ENCODE peak calls at places on chromosomes 4 and X, in ten cellular contexts. B is right lobe of liver; G is CD8-positive, alpha-beta memory T cell; N is IMR-90; J is uterus; P is mammary epithelial cell; A is H9; Q is neuronal stem cell; L is transverse colon; D is sigmoid colon. Z is an unnamed sample.

GRCh38 chr4:147312376-147313046 is 168.4 kb upstream of the EDNRA start:
- DNase-seq in B (no peak), G (no peak), N (peak; percentile 81), J (no peak), P (no peak), A (no peak), Q (no peak), L (no peak), D (no peak), Z (peak; percentile 35)

GRCh38 chr4:98284640-98285046 is 23.5 kb downstream of the RAP1GDS1 start:
- DNase-seq in B (no peak), G (no peak), N (peak; percentile 34), J (no peak), P (peak; percentile 61), A (peak; percentile 80), Q (peak; percentile 27), L (no peak), D (no peak), Z (peak; percentile 57)

GRCh38 chrX:13469963-13470679 is 99.3 kb upstream of the EGFL6 start:
- DNase-seq in B (no peak), G (no peak), N (peak; percentile 75), J (no peak), P (peak; percentile 74), A (no peak), Q (no peak), L (no peak), D (no peak), Z (peak; percentile 58)

GRCh38 chr4:113908829-113909228 is 70.6 kb downstream of the ARSJ start:
- DNase-seq in B (no peak), G (no peak), N (no peak), J (no peak), P (no peak), A (no peak), Q (no peak), L (no peak), D (no peak), Z (peak; percentile 6)

GRCh38 chr4:98627883-98628282 is 30.5 kb downstream of the TSPAN5 start:
- DNase-seq in B (no peak), G (no peak), N (peak; percentile 81), J (no peak), P (peak; percentile 31), A (no peak), Q (no peak), L (no peak), D (no peak), Z (peak; percentile 63)

GRCh38 chr4:158356331-158356730 is 146.0 kb downstream of the TMEM144 start:
- DNase-seq in B (no peak), G (no peak), N (no peak), J (no peak), P (no peak), A (no peak), Q (no peak), L (no peak), D (no peak), Z (no peak)

GRCh38 chrX:40877869-40878268 is 142.5 kb upstream of the MED14 start:
- DNase-seq in B (no peak), G (peak; percentile 20), N (peak; percentile 39), J (no peak), P (peak; percentile 9), A (no peak), Q (no peak), L (no peak), D (no peak), Z (peak; percentile 61)

GRCh38 chr4:96739101-96739500 is 899.2 kb downstream of the PDHA2 start:
- DNase-seq in B (no peak), G (no peak), N (no peak), J (no peak), P (no peak), A (no peak), Q (no peak), L (no peak), D (no peak), Z (no peak)

GRCh38 chr4:41428205-41428940 is 109.6 kb upstream of the LIMCH1 start:
- DNase-seq in B (no peak), G (no peak), N (no peak), J (no peak), P (no peak), A (no peak), Q (no peak), L (no peak), D (no peak), Z (no peak)

GRCh38 chr4:41432889-41433288 is 105.1 kb upstream of the LIMCH1 start:
- DNase-seq in B (no peak), G (no peak), N (peak; percentile 8), J (no peak), P (peak; percentile 4), A (peak; percentile 55), Q (peak; percentile 75), L (no peak), D (no peak), Z (no peak)

GRCh38 chr4:41428941-41429669 is 108.9 kb upstream of the LIMCH1 start:
- DNase-seq in B (no peak), G (no peak), N (no peak), J (no peak), P (no peak), A (no peak), Q (no peak), L (no peak), D (no peak), Z (no peak)

GRCh38 chr4:41432219-41432618 is 105.7 kb upstream of the LIMCH1 start:
- DNase-seq in B (no peak), G (no peak), N (no peak), J (no peak), P (no peak), A (no peak), Q (no peak), L (no peak), D (no peak), Z (no peak)

DNA sequence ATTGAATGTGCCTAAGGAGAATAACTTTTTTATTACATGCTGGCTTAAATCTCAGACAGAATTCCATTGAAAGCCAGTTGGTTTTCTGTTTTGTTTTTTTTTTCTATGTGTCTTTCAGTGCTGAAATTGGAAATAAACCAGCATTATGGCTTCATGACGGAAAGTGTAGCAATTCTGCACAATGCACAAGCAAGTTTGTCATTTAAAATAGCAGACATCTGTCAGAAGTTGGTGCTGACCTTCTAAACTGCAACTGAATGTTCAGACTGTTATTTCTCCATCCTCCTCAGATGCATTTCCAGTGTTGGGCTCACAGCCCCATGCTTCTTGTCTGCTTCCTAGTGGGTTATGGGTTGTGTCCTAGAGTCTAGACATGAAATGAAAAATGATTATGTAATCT is 107.2 kb upstream of the LIMCH1 start:
- DNase-seq in B (no peak), G (no peak), N (no peak), J (no peak), P (no peak), A (no peak), Q (no peak), L (no peak), D (no peak), Z (no peak)
- H3K9me3 ChIP-seq in B (no peaks in the 10 kb centered on the region), G (no peaks in the 10 kb centered on the region), N (no peaks in the 10 kb centered on the region), J (no peaks in the 10 kb centered on the region), P (no peaks in the 10 kb centered on the region), A (no peaks in the 10 kb centered on the region), Q (peaks cover 11% of the 10 kb centered on the region), L (no peaks in the 10 kb centered on the region), D (no peaks in the 10 kb centered on the region), Z (no peaks in the 10 kb centered on the region)

DNA sequence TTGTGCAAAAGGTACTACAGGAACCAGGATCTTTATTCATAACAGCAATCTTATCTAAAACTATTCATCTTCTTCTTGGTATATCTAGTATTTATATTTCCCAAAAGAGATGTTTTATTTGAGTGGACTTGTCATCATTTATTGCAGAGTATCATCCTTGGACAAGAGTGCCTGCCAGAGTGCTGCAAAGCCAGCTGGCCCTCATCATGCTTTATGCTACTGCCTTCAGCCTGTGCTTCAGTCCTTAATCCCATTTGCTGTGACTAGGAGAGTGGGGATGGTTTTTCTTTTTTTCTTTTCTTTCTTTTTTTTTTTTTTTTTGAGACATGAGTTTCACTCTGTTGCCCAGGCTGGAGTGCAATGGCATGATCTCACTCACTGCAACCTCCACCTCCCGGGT is 33.5 kb upstream of the ELF2 start:
- DNase-seq in B (no peak), G (no peak), N (no peak), J (peak; percentile 70), P (no peak), A (no peak), Q (no peak), L (no peak), D (no peak), Z (no peak)
- H3K4me1 ChIP-seq in B (no peaks in the 10 kb centered on the region), G (no peaks in the 10 kb centered on the region), N (peaks cover 2% of the 10 kb centered on the region), J (no peaks in the 10 kb centered on the region), P (no peaks in the 10 kb centered on the region), A (no peaks in the 10 kb centered on the region), Q (peaks cover 15% of the 10 kb centered on the region), L (peaks cover 3% of the 10 kb centered on the region), D (no peaks in the 10 kb centered on the region), Z (no peaks in the 10 kb centered on the region)

GRCh38 chrX:1027133-1027532 is 185.3 kb downstream of the CRLF2 start:
- DNase-seq in B (no peak), G (no peak), N (no peak), J (no peak), P (no peak), A (no peak), Q (no peak), L (no peak), D (no peak), Z (no peak)

GRCh38 chrX:1025413-1025812 is 187.0 kb downstream of the CRLF2 start:
- DNase-seq in B (no peak), G (no peak), N (no peak), J (no peak), P (no peak), A (no peak), Q (no peak), L (no peak), D (no peak), Z (no peak)

GRCh38 chrX:1026263-1027015 is 186.0 kb downstream of the CRLF2 start:
- DNase-seq in B (no peak), G (peak; percentile 43), N (no peak), J (no peak), P (no peak), A (no peak), Q (no peak), L (no peak), D (no peak), Z (no peak)

GRCh38 chrX:1029494-1029893 is 183.0 kb downstream of the CRLF2 start:
- DNase-seq in B (no peak), G (no peak), N (no peak), J (no peak), P (no peak), A (no peak), Q (no peak), L (no peak), D (no peak), Z (no peak)

GRCh38 chrX:1027680-1028079 is 184.8 kb downstream of the CRLF2 start:
- DNase-seq in B (no peak), G (no peak), N (no peak), J (no peak), P (no peak), A (no peak), Q (no peak), L (no peak), D (no peak), Z (no peak)
- H3K9me3 ChIP-seq in B (no peaks in the 10 kb centered on the region), G (no peaks in the 10 kb centered on the region), N (peaks cover 39% of the 10 kb centered on the region), J (no peaks in the 10 kb centered on the region), P (peaks cover 35% of the 10 kb centered on the region), A (no peaks in the 10 kb centered on the region), Q (no peaks in the 10 kb centered on the region), L (no peaks in the 10 kb centered on the region), D (peaks cover 9% of the 10 kb centered on the region), Z (no peaks in the 10 kb centered on the region)

GRCh38 chr4:187227907-187228699 is 504.4 kb upstream of the FAT1 start:
- DNase-seq in B (no peak), G (no peak), N (peak; percentile 40), J (no peak), P (peak; percentile 53), A (no peak), Q (no peak), L (no peak), D (no peak), Z (peak; percentile 58)

GRCh38 chr4:187218705-187219245 is 495.1 kb upstream of the FAT1 start:
- DNase-seq in B (no peak), G (no peak), N (peak; percentile 74), J (no peak), P (no peak), A (no peak), Q (no peak), L (no peak), D (no peak), Z (no peak)

GRCh38 chr4:187224560-187224959 is 500.9 kb upstream of the FAT1 start:
- DNase-seq in B (no peak), G (no peak), N (no peak), J (no peak), P (no peak), A (no peak), Q (no peak), L (no peak), D (no peak), Z (no peak)
- H3K4me1 ChIP-seq in B (no peaks in the 10 kb centered on the region), G (no peaks in the 10 kb centered on the region), N (peaks cover 3% of the 10 kb centered on the region), J (no peaks in the 10 kb centered on the region), P (peaks cover 8% of the 10 kb centered on the region), A (no peaks in the 10 kb centered on the region), Q (no peaks in the 10 kb centered on the region), L (no peaks in the 10 kb centered on the region), D (no peaks in the 10 kb centered on the region), Z (peaks cover 15% of the 10 kb centered on the region)